ENCODE peak calls at places on chromosomes 13 and 19, in four cellular contexts. G, D, Q and B are unnamed samples.

GRCh38 chr19:900302-901111 is 7.2 kb downstream of the RNU6-9 start:
- DNase-seq in G (peak; percentile 84), D (peak; percentile 66), Q (peak; percentile 59), B (no peak)

GRCh38 chr13:35978607-35979316 is 152.4 kb downstream of the DCLK1 start:
- DNase-seq in G (no peak), D (peak; percentile 72), Q (peak; percentile 67), B (peak; percentile 69)

GRCh38 chr13:98542568-98543379 is 34.1 kb downstream of the STK24 start:
- DNase-seq in G (no peak), D (no peak), Q (no peak), B (no peak)

GRCh38 chr19:2047449-2048103 is 3.5 kb downstream of the MKNK2 start:
- DNase-seq in G (peak; percentile 28), D (no peak), Q (no peak), B (no peak)

GRCh38 chr19:1400281-1401137 is 833 bp downstream of the GAMT start:
- DNase-seq in G (no peak), D (no peak), Q (no peak), B (no peak)

GRCh38 chr13:25300861-25301346 is 521 bp upstream of the NUP58 start:
- DNase-seq in G (peak; percentile 32), D (no peak), Q (no peak), B (no peak)

GRCh38 chr19:55647732-55648656 is at the start of gene CCDC106:
- DNase-seq in G (peak; percentile 86), D (peak; percentile 89), Q (peak; percentile 87), B (peak; percentile 68)

GRCh38 chr13:93559718-93560117 is 333.1 kb downstream of the GPC6 start:
- DNase-seq in G (no peak), D (no peak), Q (no peak), B (peak; percentile 84)

GRCh38 chr19:43606569-43607229 is 5.2 kb upstream of the SRRM5 start:
- DNase-seq in G (no peak), D (no peak), Q (no peak), B (no peak)

GRCh38 chr19:43464089-43464775 is 1.2 kb downstream of the LYPD3 start:
- DNase-seq in G (no peak), D (peak; percentile 88), Q (no peak), B (no peak)

GRCh38 chr13:20451397-20451796 is 74.3 kb downstream of the CRYL1 start:
- DNase-seq in G (no peak), D (no peak), Q (no peak), B (no peak)
- H3K56ac ChIP-seq in G (no peak overlapping the region), D (no peak overlapping the region), Q (no peak overlapping the region), B (no peak overlapping the region)

DNA sequence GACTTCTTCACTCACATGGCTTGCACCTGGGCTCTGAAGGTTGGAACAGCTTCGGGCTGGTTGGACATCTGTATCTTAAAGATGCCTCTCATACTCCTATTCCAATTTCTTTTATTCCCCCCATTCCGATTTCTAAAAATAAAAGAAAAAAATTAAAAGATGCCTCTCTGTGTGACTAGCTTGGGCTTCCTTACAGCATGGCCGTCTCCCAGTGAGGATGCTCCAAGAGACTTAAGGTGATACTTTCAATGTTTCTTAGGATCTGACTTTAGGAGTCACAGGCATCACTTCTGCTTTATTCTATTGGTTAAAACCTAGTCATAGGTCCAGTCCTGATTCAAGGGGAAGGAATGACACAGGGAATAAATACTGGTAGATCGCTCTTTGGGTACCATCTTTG is 9.9 kb upstream of the SULT2A1 start:
- DNase-seq in G (no peak), D (no peak), Q (no peak), B (no peak)
- H3K56ac ChIP-seq in G (no peak overlapping the region), D (no peak overlapping the region), Q (no peak overlapping the region), B (no peak overlapping the region)

GRCh38 chr13:23674795-23675640 is 104.8 kb downstream of the TNFRSF19 start:
- DNase-seq in G (no peak), D (no peak), Q (no peak), B (peak; percentile 99)
- H3K56ac ChIP-seq in G (no peak overlapping the region), D (no peak overlapping the region), Q (no peak overlapping the region), B (peak overlapping the region; percentile 89)

GRCh38 chr19:48477696-48478338 is 8.6 kb downstream of the CYTH2 start:
- DNase-seq in G (no peak), D (no peak), Q (no peak), B (no peak)
- H3K56ac ChIP-seq in G (no peak overlapping the region), D (no peak overlapping the region), Q (no peak overlapping the region), B (no peak overlapping the region)

GRCh38 chr19:18027151-18027550 is 19.2 kb downstream of the ARRDC2 start:
- DNase-seq in G (no peak), D (no peak), Q (no peak), B (no peak)
- H3K56ac ChIP-seq in G (no peak overlapping the region), D (no peak overlapping the region), Q (no peak overlapping the region), B (no peak overlapping the region)

DNA sequence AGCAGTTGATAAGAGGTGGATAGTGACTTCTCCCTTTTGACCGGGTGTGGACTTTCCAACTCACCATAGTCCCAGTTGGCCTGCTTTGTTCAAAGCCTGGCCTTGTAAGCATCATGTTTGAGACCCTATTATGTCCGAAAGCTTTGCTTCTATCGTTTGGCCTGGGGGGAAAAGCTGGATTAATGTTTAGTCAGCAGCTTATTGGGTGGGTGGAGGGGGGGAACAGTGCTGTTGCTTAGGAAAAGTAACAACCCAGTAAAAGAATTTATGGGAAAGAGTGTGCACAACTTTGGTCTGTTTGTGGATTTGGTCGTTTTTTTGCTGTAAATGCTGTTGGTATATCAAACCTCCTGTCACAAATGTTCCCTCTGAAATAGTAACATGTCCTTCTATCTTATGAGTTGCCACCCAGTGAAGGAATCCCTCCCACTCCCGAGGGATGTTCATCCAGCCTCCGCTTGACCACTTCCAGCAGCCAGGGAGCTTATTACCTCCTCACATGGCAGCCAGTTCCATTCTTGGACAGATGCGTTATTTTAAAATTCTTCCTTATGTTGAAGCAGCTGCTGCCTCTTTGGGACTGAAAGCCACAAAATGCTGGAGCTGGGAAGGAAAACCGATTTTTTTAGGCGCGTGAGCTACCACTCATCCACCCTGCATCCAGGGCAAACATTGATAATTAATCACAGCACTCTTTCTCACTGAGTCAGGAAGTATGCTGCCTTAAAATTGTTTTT is 10.5 kb downstream of the SAMD4B start:
- DNase-seq in G (no peak), D (no peak), Q (no peak), B (no peak)
- H3K56ac ChIP-seq in G (no peak overlapping the region), D (no peak overlapping the region), Q (no peak overlapping the region), B (no peak overlapping the region)

DNA sequence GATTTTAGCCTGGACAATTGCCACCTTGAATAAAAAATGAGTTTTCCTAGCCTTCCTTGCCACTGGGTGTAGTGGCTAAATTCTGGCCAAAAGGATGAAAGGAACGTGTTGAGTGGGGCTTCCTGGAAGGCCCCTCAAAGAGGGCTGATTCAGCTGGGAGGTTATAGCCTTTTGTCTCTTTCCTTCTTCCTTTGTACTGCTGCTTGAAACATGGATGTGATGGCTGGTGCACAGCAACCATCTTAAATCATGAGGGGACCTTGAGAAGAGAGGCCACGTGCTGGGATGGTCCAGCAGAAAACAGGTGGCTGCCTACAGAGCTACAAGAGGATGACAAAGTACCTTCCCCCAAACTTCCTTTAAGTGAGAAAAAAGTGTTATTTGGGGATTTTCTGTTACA is 40.0 kb upstream of the GJB6 start:
- DNase-seq in G (no peak), D (no peak), Q (no peak), B (no peak)
- H3K56ac ChIP-seq in G (no peak overlapping the region), D (no peak overlapping the region), Q (no peak overlapping the region), B (no peak overlapping the region)

DNA sequence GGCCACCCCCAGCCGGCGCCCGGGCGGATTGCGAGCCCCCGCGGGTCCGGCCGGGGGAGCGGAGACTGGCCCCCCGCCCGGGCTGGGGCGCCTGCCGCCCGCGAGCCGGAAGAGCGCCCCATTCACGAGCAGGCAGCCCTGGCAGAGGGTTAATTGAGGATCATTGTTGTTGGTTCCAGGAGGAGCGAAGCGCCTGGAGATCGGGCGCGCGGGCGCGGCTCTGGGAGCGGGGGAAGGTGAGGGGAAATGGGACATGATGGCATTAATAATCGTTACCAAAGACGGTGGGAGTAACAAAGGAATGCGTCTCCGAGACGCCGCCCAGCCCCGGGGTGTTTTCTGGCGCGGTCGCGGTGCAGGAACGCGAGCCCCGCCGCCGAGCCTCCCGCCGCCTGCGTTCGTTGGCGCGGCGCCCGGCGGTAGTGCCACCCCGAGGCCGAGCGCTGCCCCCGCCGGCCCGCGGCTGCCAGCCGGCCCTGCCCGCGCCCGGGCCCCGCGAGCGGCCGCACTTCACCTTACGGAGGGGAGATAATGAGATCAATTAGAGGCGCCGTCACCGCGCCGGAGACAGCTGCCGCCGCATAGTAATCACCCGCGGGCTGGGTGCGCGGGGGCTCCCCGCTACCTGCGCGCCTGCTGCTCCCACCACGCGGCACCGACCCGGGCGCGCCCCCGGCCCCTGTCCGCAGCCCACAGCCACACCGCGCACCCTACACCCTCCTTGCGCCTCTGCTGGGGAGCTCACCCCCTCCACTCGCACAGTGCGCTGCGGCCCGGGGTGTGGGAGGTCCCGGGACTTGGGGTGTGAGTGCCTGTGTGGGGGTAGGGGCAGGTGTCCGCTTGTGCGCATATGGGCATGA is 2.8 kb downstream of the ZNF536 start:
- DNase-seq in G (peak; percentile 44), D (peak; percentile 67), Q (peak; percentile 24), B (no peak)
- H3K56ac ChIP-seq in G (no peak overlapping the region), D (no peak overlapping the region), Q (peak overlapping the region; percentile 56), B (no peak overlapping the region)

GRCh38 chr19:40620161-40620485 is 19.0 kb downstream of the LTBP4 start:
- DNase-seq in G (no peak), D (no peak), Q (no peak), B (no peak)

GRCh38 chr19:40622773-40623075 is 21.6 kb downstream of the LTBP4 start:
- DNase-seq in G (no peak), D (no peak), Q (no peak), B (no peak)

GRCh38 chr19:40623403-40624239 is 22.5 kb downstream of the LTBP4 start:
- DNase-seq in G (peak; percentile 97), D (peak; percentile 100), Q (peak; percentile 99), B (peak; percentile 18)

GRCh38 chr19:40621283-40621682 is 20.1 kb downstream of the LTBP4 start:
- DNase-seq in G (no peak), D (no peak), Q (no peak), B (no peak)

DNA sequence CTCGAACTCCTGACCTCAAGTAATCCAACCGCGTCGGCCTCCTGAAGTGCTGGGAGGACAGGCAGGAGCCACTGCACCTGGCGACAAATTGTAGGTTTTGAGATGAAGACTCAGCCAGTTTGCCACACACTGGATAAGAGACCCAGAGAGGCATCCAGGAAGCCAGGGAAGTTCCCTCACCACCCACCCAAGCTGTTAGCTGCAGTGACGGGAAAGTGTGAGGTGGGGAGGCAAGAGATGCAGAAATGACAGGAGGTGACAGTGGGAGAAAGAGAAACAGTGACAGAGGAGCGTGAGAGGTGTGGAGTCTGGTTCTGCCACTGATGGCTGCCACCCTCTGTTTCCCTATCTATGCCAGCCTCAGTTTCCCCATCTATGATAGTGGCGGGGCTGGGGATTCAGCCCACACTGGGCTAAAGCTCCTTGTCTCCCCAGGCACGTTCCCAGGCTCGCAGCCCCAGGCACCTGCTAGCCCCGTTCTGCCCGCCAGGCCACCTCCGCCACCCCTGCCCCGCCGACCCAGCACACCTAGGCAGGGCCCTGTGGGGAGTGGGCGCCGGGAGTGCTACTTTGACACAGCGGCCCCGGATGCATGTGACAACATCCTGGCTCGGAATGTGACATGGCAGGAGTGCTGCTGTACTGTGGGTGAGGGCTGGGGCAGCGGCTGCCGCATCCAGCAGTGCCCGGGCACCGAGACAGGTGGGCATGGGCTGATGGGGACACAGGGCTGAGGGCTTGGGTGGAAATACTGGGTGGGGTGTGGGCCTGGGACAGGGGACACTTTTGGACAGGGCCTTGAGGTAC is 21.0 kb downstream of the LTBP4 start:
- DNase-seq in G (no peak), D (no peak), Q (no peak), B (no peak)
- H3K56ac ChIP-seq in G (no peak overlapping the region), D (no peak overlapping the region), Q (peak overlapping the region; percentile 79), B (no peak overlapping the region)